ENCODE peak calls at places on chromosomes 6 and 20, in seven cellular contexts. One of them, this sample, is unnamed.

GRCh38 chr6:137722749-137723272 is 144.2 kb upstream of the TNFAIP3 start:
- DNase-seq in stimulated activated CD4-positive, alpha-beta T cell treated with anti-CD3 and anti-CD28 coated beads, Interleukin-12 subunit alpha, Interleukin-12 subunit beta, amount 100 ng/mL, for 24 hours: no peak
- DNase-seq in cardiac septum: no peak
- DNase-seq in HAP-1: no peak
- DNase-seq in GM13977: no peak
- DNase-seq in aorta: no peak
- DNase-seq in iris pigment epithelial cell: peak
- DNase-seq in this sample: no peak

GRCh38 chr6:44161997-44162338 is 3.3 kb downstream of the CAPN11 start:
- DNase-seq in stimulated activated CD4-positive, alpha-beta T cell treated with anti-CD3 and anti-CD28 coated beads, Interleukin-12 subunit alpha, Interleukin-12 subunit beta, amount 100 ng/mL, for 24 hours: no peak
- DNase-seq in cardiac septum: no peak
- DNase-seq in HAP-1: no peak
- DNase-seq in GM13977: no peak
- DNase-seq in aorta: no peak
- DNase-seq in iris pigment epithelial cell: peak
- DNase-seq in this sample: peak

GRCh38 chr6:50128420-50129005 is 78.8 kb upstream of the DEFB112 start:
- DNase-seq in stimulated activated CD4-positive, alpha-beta T cell treated with anti-CD3 and anti-CD28 coated beads, Interleukin-12 subunit alpha, Interleukin-12 subunit beta, amount 100 ng/mL, for 24 hours: no peak
- DNase-seq in cardiac septum: no peak
- DNase-seq in HAP-1: no peak
- DNase-seq in GM13977: peak
- DNase-seq in aorta: no peak
- DNase-seq in iris pigment epithelial cell: peak
- DNase-seq in this sample: peak

GRCh38 chr6:43952746-43953145 is 174.5 kb downstream of the MRPL14 start:
- DNase-seq in stimulated activated CD4-positive, alpha-beta T cell treated with anti-CD3 and anti-CD28 coated beads, Interleukin-12 subunit alpha, Interleukin-12 subunit beta, amount 100 ng/mL, for 24 hours: no peak
- DNase-seq in cardiac septum: peak
- DNase-seq in HAP-1: peak
- DNase-seq in GM13977: no peak
- DNase-seq in aorta: no peak
- DNase-seq in iris pigment epithelial cell: peak
- DNase-seq in this sample: no peak

GRCh38 chr20:25470045-25470444 is 62.6 kb downstream of the GINS1 start:
- DNase-seq in stimulated activated CD4-positive, alpha-beta T cell treated with anti-CD3 and anti-CD28 coated beads, Interleukin-12 subunit alpha, Interleukin-12 subunit beta, amount 100 ng/mL, for 24 hours: peak
- DNase-seq in cardiac septum: no peak
- DNase-seq in HAP-1: peak
- DNase-seq in GM13977: peak
- DNase-seq in aorta: peak
- DNase-seq in iris pigment epithelial cell: peak
- DNase-seq in this sample: peak

GRCh38 chr6:15551798-15552197 is 111.0 kb downstream of the DTNBP1 start:
- DNase-seq in stimulated activated CD4-positive, alpha-beta T cell treated with anti-CD3 and anti-CD28 coated beads, Interleukin-12 subunit alpha, Interleukin-12 subunit beta, amount 100 ng/mL, for 24 hours: no peak
- DNase-seq in cardiac septum: no peak
- DNase-seq in HAP-1: no peak
- DNase-seq in GM13977: no peak
- DNase-seq in aorta: no peak
- DNase-seq in iris pigment epithelial cell: peak
- DNase-seq in this sample: peak

GRCh38 chr6:157424491-157425020 is 43.6 kb downstream of the ZDHHC14 start:
- DNase-seq in stimulated activated CD4-positive, alpha-beta T cell treated with anti-CD3 and anti-CD28 coated beads, Interleukin-12 subunit alpha, Interleukin-12 subunit beta, amount 100 ng/mL, for 24 hours: no peak
- DNase-seq in cardiac septum: peak
- DNase-seq in HAP-1: no peak
- DNase-seq in GM13977: no peak
- DNase-seq in aorta: no peak
- DNase-seq in iris pigment epithelial cell: no peak
- DNase-seq in this sample: no peak

GRCh38 chr6:42050897-42051653 is 751 bp downstream of the TAF8 start:
- DNase-seq in stimulated activated CD4-positive, alpha-beta T cell treated with anti-CD3 and anti-CD28 coated beads, Interleukin-12 subunit alpha, Interleukin-12 subunit beta, amount 100 ng/mL, for 24 hours: no peak
- DNase-seq in cardiac septum: no peak
- DNase-seq in HAP-1: no peak
- DNase-seq in GM13977: no peak
- DNase-seq in aorta: peak
- DNase-seq in iris pigment epithelial cell: peak
- DNase-seq in this sample: no peak

GRCh38 chr6:106894978-106895702 is 79.4 kb downstream of the CD24 start:
- DNase-seq in stimulated activated CD4-positive, alpha-beta T cell treated with anti-CD3 and anti-CD28 coated beads, Interleukin-12 subunit alpha, Interleukin-12 subunit beta, amount 100 ng/mL, for 24 hours: no peak
- DNase-seq in cardiac septum: no peak
- DNase-seq in HAP-1: no peak
- DNase-seq in GM13977: no peak
- DNase-seq in aorta: no peak
- DNase-seq in iris pigment epithelial cell: peak
- DNase-seq in this sample: no peak

GRCh38 chr6:2244261-2245102 is 923 bp downstream of the GMDS start:
- DNase-seq in stimulated activated CD4-positive, alpha-beta T cell treated with anti-CD3 and anti-CD28 coated beads, Interleukin-12 subunit alpha, Interleukin-12 subunit beta, amount 100 ng/mL, for 24 hours: no peak
- DNase-seq in cardiac septum: no peak
- DNase-seq in HAP-1: no peak
- DNase-seq in GM13977: no peak
- DNase-seq in aorta: no peak
- DNase-seq in iris pigment epithelial cell: no peak
- DNase-seq in this sample: no peak

GRCh38 chr20:34215711-34216381 is 25.4 kb upstream of the ASIP start:
- DNase-seq in stimulated activated CD4-positive, alpha-beta T cell treated with anti-CD3 and anti-CD28 coated beads, Interleukin-12 subunit alpha, Interleukin-12 subunit beta, amount 100 ng/mL, for 24 hours: peak
- DNase-seq in cardiac septum: peak
- DNase-seq in HAP-1: peak
- DNase-seq in GM13977: peak
- DNase-seq in aorta: peak
- DNase-seq in iris pigment epithelial cell: peak
- DNase-seq in this sample: peak

GRCh38 chr20:46311039-46311650 is 2.8 kb upstream of the CDH22 start:
- DNase-seq in stimulated activated CD4-positive, alpha-beta T cell treated with anti-CD3 and anti-CD28 coated beads, Interleukin-12 subunit alpha, Interleukin-12 subunit beta, amount 100 ng/mL, for 24 hours: no peak
- DNase-seq in cardiac septum: no peak
- DNase-seq in HAP-1: no peak
- DNase-seq in GM13977: no peak
- DNase-seq in aorta: no peak
- DNase-seq in iris pigment epithelial cell: no peak
- DNase-seq in this sample: no peak

GRCh38 chr20:431012-431904 is 23.2 kb downstream of the RBCK1 start:
- DNase-seq in stimulated activated CD4-positive, alpha-beta T cell treated with anti-CD3 and anti-CD28 coated beads, Interleukin-12 subunit alpha, Interleukin-12 subunit beta, amount 100 ng/mL, for 24 hours: no peak
- DNase-seq in cardiac septum: no peak
- DNase-seq in HAP-1: peak
- DNase-seq in GM13977: peak
- DNase-seq in aorta: no peak
- DNase-seq in iris pigment epithelial cell: peak
- DNase-seq in this sample: peak

GRCh38 chr20:40274912-40275654 is 414.0 kb downstream of the MAFB start:
- DNase-seq in stimulated activated CD4-positive, alpha-beta T cell treated with anti-CD3 and anti-CD28 coated beads, Interleukin-12 subunit alpha, Interleukin-12 subunit beta, amount 100 ng/mL, for 24 hours: no peak
- DNase-seq in cardiac septum: no peak
- DNase-seq in HAP-1: no peak
- DNase-seq in GM13977: no peak
- DNase-seq in aorta: no peak
- DNase-seq in iris pigment epithelial cell: no peak
- DNase-seq in this sample: no peak

GRCh38 chr6:89281779-89282246 is 33.3 kb downstream of the GABRR2 start:
- DNase-seq in stimulated activated CD4-positive, alpha-beta T cell treated with anti-CD3 and anti-CD28 coated beads, Interleukin-12 subunit alpha, Interleukin-12 subunit beta, amount 100 ng/mL, for 24 hours: peak
- DNase-seq in cardiac septum: peak
- DNase-seq in HAP-1: peak
- DNase-seq in GM13977: peak
- DNase-seq in aorta: no peak
- DNase-seq in iris pigment epithelial cell: peak
- DNase-seq in this sample: peak

GRCh38 chr6:14665827-14666724 is 548.5 kb downstream of the CD83 start:
- DNase-seq in stimulated activated CD4-positive, alpha-beta T cell treated with anti-CD3 and anti-CD28 coated beads, Interleukin-12 subunit alpha, Interleukin-12 subunit beta, amount 100 ng/mL, for 24 hours: peak
- DNase-seq in cardiac septum: no peak
- DNase-seq in HAP-1: no peak
- DNase-seq in GM13977: peak
- DNase-seq in aorta: no peak
- DNase-seq in iris pigment epithelial cell: peak
- DNase-seq in this sample: peak

GRCh38 chr6:116971959-116972358 is 94.9 kb downstream of the RFX6 start:
- DNase-seq in stimulated activated CD4-positive, alpha-beta T cell treated with anti-CD3 and anti-CD28 coated beads, Interleukin-12 subunit alpha, Interleukin-12 subunit beta, amount 100 ng/mL, for 24 hours: no peak
- DNase-seq in cardiac septum: no peak
- DNase-seq in HAP-1: peak
- DNase-seq in GM13977: peak
- DNase-seq in aorta: no peak
- DNase-seq in iris pigment epithelial cell: peak
- DNase-seq in this sample: peak

GRCh38 chr6:169845426-169846285 is 94.2 kb downstream of the ERMARD start:
- DNase-seq in stimulated activated CD4-positive, alpha-beta T cell treated with anti-CD3 and anti-CD28 coated beads, Interleukin-12 subunit alpha, Interleukin-12 subunit beta, amount 100 ng/mL, for 24 hours: no peak
- DNase-seq in cardiac septum: peak
- DNase-seq in HAP-1: no peak
- DNase-seq in GM13977: no peak
- DNase-seq in aorta: no peak
- DNase-seq in iris pigment epithelial cell: no peak
- DNase-seq in this sample: no peak

GRCh38 chr20:58822175-58822574 is 28.5 kb downstream of the GNAS-AS1 start:
- DNase-seq in stimulated activated CD4-positive, alpha-beta T cell treated with anti-CD3 and anti-CD28 coated beads, Interleukin-12 subunit alpha, Interleukin-12 subunit beta, amount 100 ng/mL, for 24 hours: no peak
- DNase-seq in cardiac septum: no peak
- DNase-seq in HAP-1: no peak
- DNase-seq in GM13977: no peak
- DNase-seq in aorta: peak
- DNase-seq in iris pigment epithelial cell: no peak
- DNase-seq in this sample: no peak

GRCh38 chr6:138250513-138251247 is 32.4 kb upstream of the PBOV1 start:
- DNase-seq in stimulated activated CD4-positive, alpha-beta T cell treated with anti-CD3 and anti-CD28 coated beads, Interleukin-12 subunit alpha, Interleukin-12 subunit beta, amount 100 ng/mL, for 24 hours: no peak
- DNase-seq in cardiac septum: no peak
- DNase-seq in HAP-1: no peak
- DNase-seq in GM13977: no peak
- DNase-seq in aorta: peak
- DNase-seq in iris pigment epithelial cell: peak
- DNase-seq in this sample: peak

GRCh38 chr6:42571611-42572342 is 7.9 kb downstream of the UBR2 start:
- DNase-seq in stimulated activated CD4-positive, alpha-beta T cell treated with anti-CD3 and anti-CD28 coated beads, Interleukin-12 subunit alpha, Interleukin-12 subunit beta, amount 100 ng/mL, for 24 hours: no peak
- DNase-seq in cardiac septum: no peak
- DNase-seq in HAP-1: no peak
- DNase-seq in GM13977: no peak
- DNase-seq in aorta: no peak
- DNase-seq in iris pigment epithelial cell: no peak
- DNase-seq in this sample: no peak

GRCh38 chr6:33172307-33173227 is 19.7 kb downstream of the COL11A2 start:
- DNase-seq in stimulated activated CD4-positive, alpha-beta T cell treated with anti-CD3 and anti-CD28 coated beads, Interleukin-12 subunit alpha, Interleukin-12 subunit beta, amount 100 ng/mL, for 24 hours: no peak
- DNase-seq in cardiac septum: peak
- DNase-seq in HAP-1: no peak
- DNase-seq in GM13977: peak
- DNase-seq in aorta: peak
- DNase-seq in iris pigment epithelial cell: peak
- DNase-seq in this sample: peak

GRCh38 chr6:156427345-156427744 is 349.8 kb upstream of the ARID1B start:
- DNase-seq in stimulated activated CD4-positive, alpha-beta T cell treated with anti-CD3 and anti-CD28 coated beads, Interleukin-12 subunit alpha, Interleukin-12 subunit beta, amount 100 ng/mL, for 24 hours: no peak
- DNase-seq in cardiac septum: no peak
- DNase-seq in HAP-1: no peak
- DNase-seq in GM13977: no peak
- DNase-seq in aorta: peak
- DNase-seq in iris pigment epithelial cell: peak
- DNase-seq in this sample: peak

GRCh38 chr6:109241199-109241598 is 141.1 kb downstream of the CD164 start:
- DNase-seq in stimulated activated CD4-positive, alpha-beta T cell treated with anti-CD3 and anti-CD28 coated beads, Interleukin-12 subunit alpha, Interleukin-12 subunit beta, amount 100 ng/mL, for 24 hours: no peak
- DNase-seq in cardiac septum: no peak
- DNase-seq in HAP-1: no peak
- DNase-seq in GM13977: no peak
- DNase-seq in aorta: no peak
- DNase-seq in iris pigment epithelial cell: peak
- DNase-seq in this sample: no peak

GRCh38 chr6:85416049-85416448 is 33.8 kb upstream of the NT5E start:
- DNase-seq in stimulated activated CD4-positive, alpha-beta T cell treated with anti-CD3 and anti-CD28 coated beads, Interleukin-12 subunit alpha, Interleukin-12 subunit beta, amount 100 ng/mL, for 24 hours: no peak
- DNase-seq in cardiac septum: no peak
- DNase-seq in HAP-1: no peak
- DNase-seq in GM13977: no peak
- DNase-seq in aorta: no peak
- DNase-seq in iris pigment epithelial cell: peak
- DNase-seq in this sample: no peak

GRCh38 chr6:165967768-165968408 is 199.8 kb downstream of the TBXT start:
- DNase-seq in stimulated activated CD4-positive, alpha-beta T cell treated with anti-CD3 and anti-CD28 coated beads, Interleukin-12 subunit alpha, Interleukin-12 subunit beta, amount 100 ng/mL, for 24 hours: no peak
- DNase-seq in cardiac septum: no peak
- DNase-seq in HAP-1: no peak
- DNase-seq in GM13977: no peak
- DNase-seq in aorta: no peak
- DNase-seq in iris pigment epithelial cell: no peak
- DNase-seq in this sample: no peak

GRCh38 chr6:163814494-163815364 is 400.2 kb downstream of the QKI start:
- DNase-seq in stimulated activated CD4-positive, alpha-beta T cell treated with anti-CD3 and anti-CD28 coated beads, Interleukin-12 subunit alpha, Interleukin-12 subunit beta, amount 100 ng/mL, for 24 hours: no peak
- DNase-seq in cardiac septum: no peak
- DNase-seq in HAP-1: no peak
- DNase-seq in GM13977: no peak
- DNase-seq in aorta: no peak
- DNase-seq in iris pigment epithelial cell: peak
- DNase-seq in this sample: peak

GRCh38 chr6:157272866-157273755 is 50.2 kb downstream of the TMEM242 start:
- DNase-seq in stimulated activated CD4-positive, alpha-beta T cell treated with anti-CD3 and anti-CD28 coated beads, Interleukin-12 subunit alpha, Interleukin-12 subunit beta, amount 100 ng/mL, for 24 hours: no peak
- DNase-seq in cardiac septum: peak
- DNase-seq in HAP-1: peak
- DNase-seq in GM13977: no peak
- DNase-seq in aorta: no peak
- DNase-seq in iris pigment epithelial cell: no peak
- DNase-seq in this sample: no peak

GRCh38 chr6:3212261-3212660 is 15.2 kb downstream of the TUBB2B start:
- DNase-seq in stimulated activated CD4-positive, alpha-beta T cell treated with anti-CD3 and anti-CD28 coated beads, Interleukin-12 subunit alpha, Interleukin-12 subunit beta, amount 100 ng/mL, for 24 hours: no peak
- DNase-seq in cardiac septum: no peak
- DNase-seq in HAP-1: no peak
- DNase-seq in GM13977: no peak
- DNase-seq in aorta: no peak
- DNase-seq in iris pigment epithelial cell: no peak
- DNase-seq in this sample: no peak

GRCh38 chr20:24987244-24987643 is 5.3 kb downstream of the APMAP start:
- DNase-seq in stimulated activated CD4-positive, alpha-beta T cell treated with anti-CD3 and anti-CD28 coated beads, Interleukin-12 subunit alpha, Interleukin-12 subunit beta, amount 100 ng/mL, for 24 hours: no peak
- DNase-seq in cardiac septum: peak
- DNase-seq in HAP-1: no peak
- DNase-seq in GM13977: no peak
- DNase-seq in aorta: no peak
- DNase-seq in iris pigment epithelial cell: peak
- DNase-seq in this sample: no peak

GRCh38 chr6:90192857-90193256 is 103.8 kb downstream of the BACH2 start:
- DNase-seq in stimulated activated CD4-positive, alpha-beta T cell treated with anti-CD3 and anti-CD28 coated beads, Interleukin-12 subunit alpha, Interleukin-12 subunit beta, amount 100 ng/mL, for 24 hours: no peak
- DNase-seq in cardiac septum: no peak
- DNase-seq in HAP-1: peak
- DNase-seq in GM13977: no peak
- DNase-seq in aorta: no peak
- DNase-seq in iris pigment epithelial cell: no peak
- DNase-seq in this sample: no peak

GRCh38 chr6:111623046-111623718 is 17.5 kb upstream of the TRAF3IP2 start:
- DNase-seq in stimulated activated CD4-positive, alpha-beta T cell treated with anti-CD3 and anti-CD28 coated beads, Interleukin-12 subunit alpha, Interleukin-12 subunit beta, amount 100 ng/mL, for 24 hours: no peak
- DNase-seq in cardiac septum: no peak
- DNase-seq in HAP-1: no peak
- DNase-seq in GM13977: no peak
- DNase-seq in aorta: no peak
- DNase-seq in iris pigment epithelial cell: no peak
- DNase-seq in this sample: no peak